ENCODE peak calls at places on chromosomes 11 and 22, in eight cellular contexts. T is brain microvascular endothelial cell, E is Peyer's patch, A is dorsolateral prefrontal cortex, Y is AG04450, N is aorta, H is right lobe of liver, J is HFF-Myc. U is an unnamed sample.

GRCh38 chr11:95373241-95373640 is 142.2 kb upstream of the SESN3 start:
- DNase-seq in A (no peak), T (no peak), N (no peak), J (no peak), H (no peak), E (no peak), Y (no peak), U (no peak)

GRCh38 chr11:13717331-13717730 is 48.9 kb downstream of the FAR1 start:
- DNase-seq in H (no peak), N (no peak), A (no peak), J (peak), T (peak), E (no peak), Y (peak), U (peak)

GRCh38 chr22:38069372-38070249 is 12.4 kb downstream of the PICK1 start:
- DNase-seq in H (peak), T (peak), E (no peak), Y (peak), N (peak), J (no peak), A (peak), U (no peak)

GRCh38 chr11:70810131-70810530 is 411.8 kb downstream of the CTTN start:
- DNase-seq in A (no peak), H (no peak), T (no peak), N (no peak), E (no peak), J (no peak), Y (no peak), U (no peak)

GRCh38 chr22:32695451-32695891 is 106.0 kb upstream of the TIMP3 start:
- DNase-seq in N (no peak), J (peak), T (peak), H (no peak), Y (peak), A (no peak), E (no peak), U (no peak)

GRCh38 chr22:44929348-44930015 is 80.3 kb downstream of the PHF21B start:
- DNase-seq in A (no peak), E (no peak), N (no peak), Y (no peak), H (peak), T (no peak), J (no peak), U (no peak)

GRCh38 chr11:116871248-116871647 is 33.8 kb upstream of the APOA1 start:
- DNase-seq in J (peak), T (peak), N (no peak), E (no peak), A (no peak), Y (no peak), H (no peak), U (no peak)

GRCh38 chr22:24410110-24410856 is 17.1 kb upstream of the ADORA2A start:
- DNase-seq in J (no peak), T (peak), H (no peak), N (no peak), Y (no peak), E (no peak), A (peak), U (no peak)

GRCh38 chr22:28813772-28814518 is 13.6 kb upstream of the XBP1 start:
- DNase-seq in Y (no peak), T (no peak), E (no peak), A (no peak), H (peak), N (peak), J (no peak), U (no peak)

GRCh38 chr11:73217131-73217809 is 811 bp upstream of the P2RY2 start:
- DNase-seq in J (no peak), N (peak), T (no peak), E (no peak), Y (no peak), H (no peak), A (no peak), U (no peak)

GRCh38 chr11:68582416-68583046 is 101.8 kb upstream of the GAL start:
- DNase-seq in N (no peak), H (no peak), E (no peak), Y (no peak), T (peak), A (no peak), J (no peak), U (no peak)

DNA sequence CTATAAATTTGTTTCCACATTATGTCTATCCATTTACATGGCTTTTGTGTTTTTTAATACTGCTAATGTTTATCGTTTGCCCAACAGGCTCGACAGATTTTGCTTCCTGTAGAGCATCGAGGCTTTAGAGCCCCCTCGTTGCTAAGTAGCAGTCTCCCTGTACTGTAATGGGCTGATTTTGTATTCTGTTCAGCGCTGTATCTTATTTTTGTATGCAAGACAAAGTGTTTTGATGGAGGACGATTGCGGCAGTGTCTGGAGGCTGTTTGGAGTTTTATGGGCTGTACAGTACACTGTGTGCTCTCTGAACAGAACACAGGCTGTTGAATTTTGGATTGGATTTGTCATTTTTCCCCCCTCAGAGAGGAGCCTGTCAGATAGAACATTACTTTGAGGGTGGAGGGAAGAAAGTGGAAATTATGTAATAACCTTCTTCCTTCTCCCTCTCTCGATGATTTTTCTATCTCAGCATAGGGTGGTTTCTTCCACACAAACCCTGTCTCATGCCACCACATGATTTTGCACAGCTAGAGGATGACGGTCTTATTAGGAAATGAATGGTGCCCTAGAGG is 104.4 kb downstream of the ZBTB16 start:
- DNase-seq in Y (no peak), H (no peak), A (no peak), N (no peak), J (no peak), E (no peak), T (no peak), U (no peak)
- H3K4me3 ChIP-seq in Y (no peak), H (no peak), A (peak), N (no peak), J (no peak), E (no peak), T (no peak), U (no peak)

DNA sequence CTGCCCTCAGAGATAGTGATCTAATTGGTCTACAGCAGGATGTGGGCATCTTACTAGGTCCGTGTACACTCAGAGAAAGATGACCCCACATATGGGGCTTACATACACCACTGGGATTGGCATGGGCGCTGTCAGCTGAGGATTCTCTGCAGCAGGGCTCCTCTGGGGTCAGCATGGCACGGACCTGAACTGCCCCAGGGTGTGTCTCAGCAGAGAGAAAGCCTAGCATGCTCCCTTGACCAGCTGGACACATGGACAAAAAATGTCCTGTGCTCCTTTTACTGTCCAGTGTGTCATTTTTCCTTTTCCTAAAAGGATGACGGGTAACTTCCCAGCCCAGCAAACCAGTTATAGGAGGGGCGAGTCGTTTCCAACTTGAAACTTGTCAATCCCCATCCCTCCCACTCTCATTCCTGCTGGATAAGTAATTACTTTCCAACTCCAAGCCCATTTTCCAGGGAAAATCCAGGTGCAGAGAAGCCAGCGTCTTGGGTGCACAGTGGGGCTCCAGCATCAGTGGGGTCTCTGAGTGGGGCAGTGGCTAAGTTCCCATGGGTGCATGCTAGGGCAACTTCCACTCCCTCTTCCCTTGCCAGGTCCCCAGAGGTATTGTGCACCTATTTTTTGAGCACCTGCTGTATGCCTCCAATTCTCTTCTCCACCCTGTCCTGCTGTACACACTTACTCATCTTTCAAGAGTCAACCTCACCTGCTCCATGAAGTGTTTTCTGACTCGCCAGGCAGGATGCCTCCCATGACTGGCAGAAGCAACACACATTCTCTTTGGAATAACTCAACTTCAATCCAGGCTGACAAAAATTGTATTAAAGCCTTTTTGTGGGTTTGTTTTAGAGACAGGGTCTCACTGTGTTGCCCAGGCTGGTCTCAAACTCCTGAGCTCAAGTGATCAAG is 5.0 kb downstream of the VSTM5 start:
- DNase-seq in N (no peak), J (no peak), T (no peak), E (no peak), H (no peak), Y (no peak), A (no peak), U (no peak)
- H3K4me3 ChIP-seq in N (no peak), J (no peak), T (no peak), E (no peak), H (no peak), Y (no peak), A (no peak), U (no peak)

GRCh38 chr11:126411971-126412381 is 56.5 kb downstream of the ST3GAL4 start:
- DNase-seq in J (no peak), Y (no peak), E (no peak), T (no peak), H (no peak), N (no peak), A (no peak), U (no peak)

GRCh38 chr11:126408901-126409670 is 53.6 kb downstream of the ST3GAL4 start:
- DNase-seq in E (no peak), Y (no peak), N (no peak), A (no peak), J (no peak), T (no peak), H (no peak), U (no peak)

GRCh38 chr11:126413426-126413825 is 57.9 kb downstream of the ST3GAL4 start:
- DNase-seq in J (no peak), N (no peak), E (no peak), A (no peak), H (no peak), T (no peak), Y (no peak), U (no peak)

GRCh38 chr11:126408496-126408895 is 53.0 kb downstream of the ST3GAL4 start:
- DNase-seq in T (no peak), Y (no peak), A (no peak), H (no peak), N (no peak), J (no peak), E (no peak), U (no peak)

GRCh38 chr11:126410649-126411048 is 55.2 kb downstream of the ST3GAL4 start:
- DNase-seq in H (no peak), A (no peak), Y (no peak), J (no peak), T (no peak), N (no peak), E (no peak), U (no peak)
- H3K4me3 ChIP-seq in H (no peak), A (no peak), Y (no peak), J (no peak), T (no peak), N (no peak), E (no peak), U (no peak)

GRCh38 chr22:27063381-27063780 is 406.0 kb downstream of the MIAT start:
- DNase-seq in A (no peak), T (no peak), Y (no peak), N (no peak), E (no peak), J (no peak), H (no peak), U (no peak)

GRCh38 chr22:27065259-27065658 is 407.9 kb downstream of the MIAT start:
- DNase-seq in A (no peak), N (no peak), E (no peak), T (no peak), J (no peak), Y (no peak), H (no peak), U (no peak)

GRCh38 chr22:27060188-27060587 is 402.8 kb downstream of the MIAT start:
- DNase-seq in J (no peak), E (no peak), A (no peak), T (no peak), Y (no peak), H (no peak), N (no peak), U (no peak)

GRCh38 chr22:27062857-27063256 is 405.5 kb downstream of the MIAT start:
- DNase-seq in A (no peak), N (no peak), E (no peak), H (no peak), T (no peak), Y (no peak), J (no peak), U (no peak)

DNA sequence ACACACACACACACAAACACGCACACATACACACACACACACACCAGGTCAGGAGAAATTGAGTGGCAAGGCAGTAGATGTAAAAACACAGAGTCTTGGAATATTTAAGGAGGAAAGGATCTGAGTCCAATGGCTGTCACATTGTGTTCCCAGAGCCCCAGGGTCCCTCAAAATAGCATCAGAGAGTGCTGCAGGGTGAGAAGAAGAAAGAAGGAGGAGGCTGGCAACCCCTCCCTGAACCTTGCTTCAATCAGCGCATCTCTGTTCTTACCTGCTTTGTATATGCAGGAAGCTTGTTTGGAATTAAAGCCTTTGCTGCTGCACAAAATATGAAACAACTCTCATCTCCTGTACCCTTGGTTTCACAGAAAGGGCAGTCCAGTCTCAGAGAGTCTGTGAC is 406.5 kb downstream of the MIAT start:
- DNase-seq in H (no peak), A (no peak), N (no peak), E (no peak), J (no peak), Y (no peak), T (no peak), U (no peak)
- H3K4me3 ChIP-seq in H (no peak), A (no peak), N (no peak), E (no peak), J (no peak), Y (no peak), T (no peak), U (no peak)

GRCh38 chr11:26790738-26791137 is 68.9 kb upstream of the SLC5A12 start:
- DNase-seq in E (no peak), N (no peak), J (no peak), A (no peak), T (no peak), H (no peak), Y (no peak), U (no peak)
- H3K4me3 ChIP-seq in E (no peak), N (no peak), J (no peak), A (no peak), T (no peak), H (no peak), Y (no peak), U (no peak)

GRCh38 chr22:29901354-29901753 is 18.4 kb downstream of the MTMR3 start:
- DNase-seq in E (no peak), H (no peak), Y (no peak), A (no peak), N (no peak), T (no peak), J (no peak), U (no peak)

GRCh38 chr22:29904020-29904419 is 21.0 kb downstream of the MTMR3 start:
- DNase-seq in H (no peak), Y (no peak), N (no peak), E (no peak), T (no peak), J (no peak), A (no peak), U (no peak)

GRCh38 chr22:29907753-29908515 is 25.0 kb downstream of the MTMR3 start:
- DNase-seq in E (no peak), N (peak), H (peak), Y (peak), J (peak), T (peak), A (no peak), U (peak)

DNA sequence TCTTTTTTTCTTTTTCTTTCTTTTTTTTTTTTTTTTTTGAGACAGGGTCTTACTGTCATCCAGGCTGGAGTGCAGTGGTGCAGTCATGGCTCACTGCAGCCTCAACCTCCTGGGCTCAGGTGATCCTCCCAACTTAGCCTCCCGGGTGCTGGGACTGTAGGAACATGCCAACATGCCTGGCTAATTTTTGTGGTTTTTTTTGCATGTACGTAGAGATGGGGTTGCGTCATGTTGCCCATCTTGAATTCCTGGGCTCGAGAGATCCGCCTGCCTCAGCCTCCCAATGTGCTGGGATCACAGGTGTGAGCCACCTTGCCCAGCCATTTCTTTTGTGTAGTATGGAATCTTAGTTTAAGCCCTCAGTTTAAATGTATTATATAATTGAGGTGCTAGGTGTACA is 20.4 kb downstream of the MTMR3 start:
- DNase-seq in J (no peak), T (no peak), Y (no peak), N (no peak), E (no peak), A (no peak), H (no peak), U (no peak)
- H3K4me3 ChIP-seq in J (no peak), T (no peak), Y (no peak), N (no peak), E (no peak), A (no peak), H (no peak), U (no peak)

DNA sequence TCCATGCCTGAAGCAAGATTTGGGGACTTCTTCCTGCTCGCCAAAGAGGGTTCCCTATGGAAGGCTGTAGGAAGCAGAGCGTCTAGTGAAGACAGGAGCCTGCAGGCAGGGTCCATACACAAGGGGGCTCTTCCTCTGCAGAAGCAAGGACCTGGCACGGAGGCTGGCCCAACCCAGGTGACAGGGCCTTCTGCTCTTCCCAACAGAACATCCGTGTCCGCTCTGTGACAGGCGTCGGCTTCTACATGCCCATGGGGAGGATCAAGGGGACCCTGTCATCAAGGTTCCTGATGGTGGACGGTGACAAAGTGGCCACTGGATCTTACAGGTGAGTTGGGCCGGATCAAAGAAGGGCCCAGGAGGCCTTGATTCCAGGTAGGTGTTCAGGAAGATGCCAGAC is 24.9 kb downstream of the FAM83F start:
- DNase-seq in N (no peak), A (no peak), J (no peak), Y (no peak), E (no peak), T (no peak), H (no peak), U (no peak)
- H3K4me3 ChIP-seq in N (no peak), A (no peak), J (no peak), Y (no peak), E (no peak), T (no peak), H (no peak), U (no peak)

GRCh38 chr11:58905141-58905715 is 34.1 kb upstream of the GLYATL1 start:
- DNase-seq in N (peak), T (peak), E (no peak), Y (no peak), J (no peak), A (peak), H (peak), U (no peak)
- H3K4me3 ChIP-seq in N (no peak), T (peak), E (no peak), Y (peak), J (peak), A (peak), H (no peak), U (peak)

GRCh38 chr11:105609832-105610781 is at the start of gene GRIA4:
- DNase-seq in Y (peak), N (peak), A (peak), J (no peak), H (peak), T (peak), E (peak), U (no peak)
- H3K4me3 ChIP-seq in Y (peak), N (no peak), A (peak), J (peak), H (no peak), T (peak), E (peak), U (peak)

DNA sequence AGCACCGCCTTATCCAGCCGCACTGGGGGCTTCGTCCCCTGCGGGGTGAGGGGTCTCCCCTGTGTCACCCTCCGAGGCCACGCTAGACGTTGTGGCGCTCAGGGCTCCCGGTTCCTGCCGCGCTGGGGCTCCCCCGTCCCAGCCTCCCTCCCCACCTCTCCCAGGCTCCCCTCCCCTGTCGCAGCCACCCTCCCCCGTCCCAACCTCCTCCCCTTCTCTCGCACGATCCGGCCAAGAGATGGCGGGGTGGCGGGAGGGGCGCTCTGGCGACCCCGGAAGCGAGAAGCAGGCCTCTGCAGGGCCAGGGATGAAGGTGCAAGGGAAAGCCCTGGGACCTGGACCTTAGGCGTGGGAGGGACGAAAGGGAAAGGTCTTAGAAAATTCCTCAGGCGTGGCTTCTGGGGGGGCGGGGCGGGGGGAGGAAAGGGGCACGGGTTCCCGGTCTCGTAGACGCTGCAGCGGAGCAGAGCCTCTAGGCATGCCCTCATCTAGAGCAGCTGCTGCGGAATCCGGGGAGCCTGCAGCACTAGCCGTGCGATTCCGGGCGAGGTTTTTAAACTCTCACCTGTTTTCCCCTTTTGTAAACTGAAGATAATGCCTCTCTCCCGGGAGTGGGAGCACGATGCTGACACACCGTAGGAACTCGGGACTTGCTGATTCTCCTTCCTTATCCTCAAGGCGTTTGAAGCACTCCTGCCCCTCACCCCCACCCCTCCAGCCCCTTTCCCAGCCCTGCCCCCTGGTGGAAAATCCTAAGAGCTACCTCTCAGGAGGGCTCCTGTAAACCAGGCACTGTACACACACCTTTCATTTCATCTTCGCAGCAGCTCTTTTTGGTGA is 14.4 kb downstream of the KCNJ5 start:
- DNase-seq in H (no peak), N (peak), A (no peak), Y (no peak), E (no peak), T (no peak), J (no peak), U (no peak)
- H3K4me3 ChIP-seq in H (peak), N (peak), A (peak), Y (peak), E (peak), T (peak), J (peak), U (peak)